ENCODE peak calls at places on chromosomes 16 and 17, in five cellular contexts. One of them, this sample, is unnamed.

GRCh38 chr16:65032397-65032796 is 89.5 kb downstream of the CDH11 start:
- DNase-seq in kidney: no peak
- DNase-seq in prostate gland: no peak
- DNase-seq in neuronal stem cell: no peak
- DNase-seq in heart right ventricle: no peak
- DNase-seq in this sample: no peak

GRCh38 chr16:23104032-23104955 is 45.0 kb downstream of the USP31 start:
- DNase-seq in kidney: no peak
- DNase-seq in prostate gland: peak
- DNase-seq in neuronal stem cell: no peak
- DNase-seq in heart right ventricle: no peak
- DNase-seq in this sample: no peak

GRCh38 chr17:34299918-34300600 is 14.5 kb downstream of the CCL11 start:
- DNase-seq in kidney: no peak
- DNase-seq in prostate gland: no peak
- DNase-seq in neuronal stem cell: no peak
- DNase-seq in heart right ventricle: no peak
- DNase-seq in this sample: no peak

GRCh38 chr16:85173077-85173980 is 61.1 kb upstream of the CIBAR2 start:
- DNase-seq in kidney: peak
- DNase-seq in prostate gland: no peak
- DNase-seq in neuronal stem cell: no peak
- DNase-seq in heart right ventricle: no peak
- DNase-seq in this sample: peak

GRCh38 chr16:28501258-28502232 is 5.1 kb downstream of the IL27 start:
- DNase-seq in kidney: no peak
- DNase-seq in prostate gland: no peak
- DNase-seq in neuronal stem cell: no peak
- DNase-seq in heart right ventricle: no peak
- DNase-seq in this sample: no peak

GRCh38 chr17:80394629-80395216 is 20.2 kb upstream of the ENDOV start:
- DNase-seq in kidney: no peak
- DNase-seq in prostate gland: no peak
- DNase-seq in neuronal stem cell: no peak
- DNase-seq in heart right ventricle: no peak
- DNase-seq in this sample: no peak

GRCh38 chr17:10754109-10754508 is 24.3 kb upstream of the TMEM220 start:
- DNase-seq in kidney: no peak
- DNase-seq in prostate gland: peak
- DNase-seq in neuronal stem cell: no peak
- DNase-seq in heart right ventricle: no peak
- DNase-seq in this sample: no peak

GRCh38 chr17:8056232-8056975 is 17.5 kb downstream of the ALOX15B start:
- DNase-seq in kidney: peak
- DNase-seq in prostate gland: peak
- DNase-seq in neuronal stem cell: no peak
- DNase-seq in heart right ventricle: peak
- DNase-seq in this sample: no peak

GRCh38 chr17:81019563-81020442 is 15.1 kb upstream of the BAIAP2 start:
- DNase-seq in kidney: peak
- DNase-seq in prostate gland: no peak
- DNase-seq in neuronal stem cell: no peak
- DNase-seq in heart right ventricle: no peak
- DNase-seq in this sample: no peak

GRCh38 chr17:3917391-3917931 is 1.2 kb upstream of the P2RX1 start:
- DNase-seq in kidney: peak
- DNase-seq in prostate gland: no peak
- DNase-seq in neuronal stem cell: no peak
- DNase-seq in heart right ventricle: peak
- DNase-seq in this sample: no peak

GRCh38 chr16:29664133-29664912 is 1.3 kb downstream of the SPN start:
- DNase-seq in kidney: peak
- DNase-seq in prostate gland: no peak
- DNase-seq in neuronal stem cell: no peak
- DNase-seq in heart right ventricle: no peak
- DNase-seq in this sample: no peak

GRCh38 chr16:634996-635395 is 1.1 kb downstream of the METTL26 start:
- DNase-seq in kidney: no peak
- DNase-seq in prostate gland: no peak
- DNase-seq in neuronal stem cell: no peak
- DNase-seq in heart right ventricle: peak
- DNase-seq in this sample: no peak

GRCh38 chr16:89096768-89097527 is 3.3 kb downstream of the ACSF3 start:
- DNase-seq in kidney: no peak
- DNase-seq in prostate gland: no peak
- DNase-seq in neuronal stem cell: no peak
- DNase-seq in heart right ventricle: no peak
- DNase-seq in this sample: no peak

GRCh38 chr17:21077286-21077685 is 34.5 kb upstream of the USP22 start:
- DNase-seq in kidney: no peak
- DNase-seq in prostate gland: no peak
- DNase-seq in neuronal stem cell: no peak
- DNase-seq in heart right ventricle: no peak
- DNase-seq in this sample: no peak

GRCh38 chr17:21079196-21079595 is 36.4 kb upstream of the USP22 start:
- DNase-seq in kidney: no peak
- DNase-seq in prostate gland: no peak
- DNase-seq in neuronal stem cell: no peak
- DNase-seq in heart right ventricle: no peak
- DNase-seq in this sample: no peak

GRCh38 chr17:21078056-21078825 is 35.4 kb upstream of the USP22 start:
- DNase-seq in kidney: no peak
- DNase-seq in prostate gland: no peak
- DNase-seq in neuronal stem cell: no peak
- DNase-seq in heart right ventricle: no peak
- DNase-seq in this sample: no peak

GRCh38 chr17:21075739-21076085 is 32.9 kb upstream of the USP22 start:
- DNase-seq in kidney: peak
- DNase-seq in prostate gland: no peak
- DNase-seq in neuronal stem cell: no peak
- DNase-seq in heart right ventricle: no peak
- DNase-seq in this sample: no peak

GRCh38 chr17:21076242-21076641 is 33.4 kb upstream of the USP22 start:
- DNase-seq in kidney: no peak
- DNase-seq in prostate gland: no peak
- DNase-seq in neuronal stem cell: no peak
- DNase-seq in heart right ventricle: no peak
- DNase-seq in this sample: no peak
- H3K27ac ChIP-seq in kidney: no peak
- H3K27ac ChIP-seq in prostate gland: peak
- H3K27ac ChIP-seq in neuronal stem cell: no peak
- H3K27ac ChIP-seq in heart right ventricle: no peak
- H3K27ac ChIP-seq in this sample: no peak

GRCh38 chr17:18967806-18968744 is 16.1 kb downstream of the SLC5A10 start:
- DNase-seq in kidney: no peak
- DNase-seq in prostate gland: no peak
- DNase-seq in neuronal stem cell: no peak
- DNase-seq in heart right ventricle: no peak
- DNase-seq in this sample: no peak
- H3K27ac ChIP-seq in kidney: no peak
- H3K27ac ChIP-seq in prostate gland: no peak
- H3K27ac ChIP-seq in neuronal stem cell: peak
- H3K27ac ChIP-seq in heart right ventricle: no peak
- H3K27ac ChIP-seq in this sample: peak

GRCh38 chr16:51261919-51262318 is 110.8 kb upstream of the SALL1 start:
- DNase-seq in kidney: no peak
- DNase-seq in prostate gland: no peak
- DNase-seq in neuronal stem cell: no peak
- DNase-seq in heart right ventricle: no peak
- DNase-seq in this sample: no peak
- H3K27ac ChIP-seq in kidney: no peak
- H3K27ac ChIP-seq in prostate gland: no peak
- H3K27ac ChIP-seq in neuronal stem cell: no peak
- H3K27ac ChIP-seq in heart right ventricle: no peak
- H3K27ac ChIP-seq in this sample: no peak

DNA sequence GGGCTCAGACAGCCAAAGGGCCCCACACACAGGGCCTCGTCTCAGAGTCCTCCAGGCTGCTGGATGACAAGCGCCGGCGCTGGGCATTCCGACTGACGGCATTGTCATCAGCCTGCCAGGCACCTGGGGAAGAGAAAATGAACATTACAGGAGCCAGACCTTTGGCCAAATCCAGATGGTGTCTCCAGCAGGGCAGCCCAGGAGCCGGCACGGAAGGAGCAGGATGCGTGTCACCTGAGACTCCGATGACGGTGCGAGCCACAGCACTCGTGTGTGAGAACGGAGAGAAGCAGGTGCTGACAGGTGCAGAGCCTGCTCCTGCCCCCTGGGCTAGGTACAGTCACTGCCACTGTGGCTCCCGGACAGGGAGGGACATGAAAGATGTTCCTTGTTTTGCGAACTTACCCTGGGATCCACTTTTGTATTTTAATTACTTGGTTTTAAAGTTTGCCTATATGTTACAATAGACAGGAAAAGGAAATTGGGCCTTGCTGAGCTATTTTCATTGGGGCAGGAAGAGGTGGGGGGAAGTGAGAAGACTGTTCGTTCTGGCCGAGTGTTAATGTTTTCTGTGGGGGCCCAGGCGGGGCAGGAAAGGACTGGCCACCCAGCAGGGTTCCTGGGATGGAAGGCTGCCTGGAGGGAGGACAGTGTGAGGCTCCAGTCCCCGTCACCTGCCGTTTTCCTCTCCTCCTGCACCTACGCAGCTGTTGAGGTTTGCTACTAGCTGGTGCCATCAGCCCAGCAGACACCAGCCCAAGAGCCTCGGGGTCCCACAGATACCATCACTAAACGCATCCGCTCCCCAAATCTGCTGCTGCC is 4.4 kb upstream of the FOXJ1 start:
- DNase-seq in kidney: no peak
- DNase-seq in prostate gland: no peak
- DNase-seq in neuronal stem cell: no peak
- DNase-seq in heart right ventricle: no peak
- DNase-seq in this sample: no peak
- H3K27ac ChIP-seq in kidney: no peak
- H3K27ac ChIP-seq in prostate gland: no peak
- H3K27ac ChIP-seq in neuronal stem cell: no peak
- H3K27ac ChIP-seq in heart right ventricle: no peak
- H3K27ac ChIP-seq in this sample: no peak

This sample was measured in epithelial cell of prostate.